ENCODE peak calls at places on chromosomes 12 and 14, in five cellular contexts. One of them, this sample, is unnamed.

GRCh38 chr12:57138526-57139272 is 8.7 kb downstream of the LRP1-AS start:
- DNase-seq in fibroblast of mammary gland: peak
- DNase-seq in kidney epithelial cell: no peak
- DNase-seq in fibroblast of villous mesenchyme: peak
- DNase-seq in HFF-Myc: no peak
- DNase-seq in this sample: no peak

GRCh38 chr14:60508363-60508706 is 611 bp upstream of the SIX6 start:
- DNase-seq in fibroblast of mammary gland: no peak
- DNase-seq in HFF-Myc: no peak
- DNase-seq in kidney epithelial cell: no peak
- DNase-seq in fibroblast of villous mesenchyme: no peak
- DNase-seq in this sample: no peak

GRCh38 chr12:122980192-122981035 is at the start of gene ARL6IP4:
- DNase-seq in fibroblast of mammary gland: peak
- DNase-seq in kidney epithelial cell: no peak
- DNase-seq in fibroblast of villous mesenchyme: peak
- DNase-seq in HFF-Myc: no peak
- DNase-seq in this sample: peak

GRCh38 chr14:61184117-61184516 is 97.0 kb downstream of the TMEM30B start:
- DNase-seq in fibroblast of villous mesenchyme: peak
- DNase-seq in kidney epithelial cell: peak
- DNase-seq in fibroblast of mammary gland: peak
- DNase-seq in HFF-Myc: peak
- DNase-seq in this sample: peak

GRCh38 chr12:133058203-133059125 is 21.2 kb downstream of the ZNF84 start:
- DNase-seq in kidney epithelial cell: no peak
- DNase-seq in fibroblast of villous mesenchyme: peak
- DNase-seq in HFF-Myc: no peak
- DNase-seq in fibroblast of mammary gland: peak
- DNase-seq in this sample: peak

GRCh38 chr14:101459392-101459900 is 101.8 kb upstream of the DIO3 start:
- DNase-seq in fibroblast of mammary gland: no peak
- DNase-seq in kidney epithelial cell: no peak
- DNase-seq in fibroblast of villous mesenchyme: no peak
- DNase-seq in HFF-Myc: no peak
- DNase-seq in this sample: no peak

GRCh38 chr12:121453022-121453360 is 53.1 kb downstream of the RNF34 start:
- DNase-seq in fibroblast of mammary gland: no peak
- DNase-seq in HFF-Myc: no peak
- DNase-seq in kidney epithelial cell: no peak
- DNase-seq in fibroblast of villous mesenchyme: no peak
- DNase-seq in this sample: no peak

GRCh38 chr12:65023485-65023884 is 97.6 kb downstream of the WIF1 start:
- DNase-seq in kidney epithelial cell: no peak
- DNase-seq in fibroblast of mammary gland: no peak
- DNase-seq in fibroblast of villous mesenchyme: no peak
- DNase-seq in HFF-Myc: no peak
- DNase-seq in this sample: no peak

GRCh38 chr12:19775241-19775640 is 335.9 kb downstream of the AEBP2 start:
- DNase-seq in HFF-Myc: no peak
- DNase-seq in fibroblast of mammary gland: no peak
- DNase-seq in kidney epithelial cell: no peak
- DNase-seq in fibroblast of villous mesenchyme: peak
- DNase-seq in this sample: no peak

GRCh38 chr12:85186236-85186635 is 93.8 kb upstream of the ALX1 start:
- DNase-seq in HFF-Myc: no peak
- DNase-seq in fibroblast of villous mesenchyme: no peak
- DNase-seq in kidney epithelial cell: no peak
- DNase-seq in fibroblast of mammary gland: no peak
- DNase-seq in this sample: no peak

GRCh38 chr14:84042992-84043391 is 1487.0 kb upstream of the FLRT2 start:
- DNase-seq in HFF-Myc: no peak
- DNase-seq in fibroblast of mammary gland: no peak
- DNase-seq in kidney epithelial cell: no peak
- DNase-seq in fibroblast of villous mesenchyme: no peak
- DNase-seq in this sample: no peak

GRCh38 chr14:28344381-28344780 is 422.2 kb upstream of the FOXG1 start:
- DNase-seq in fibroblast of mammary gland: peak
- DNase-seq in HFF-Myc: no peak
- DNase-seq in kidney epithelial cell: peak
- DNase-seq in fibroblast of villous mesenchyme: no peak
- DNase-seq in this sample: peak

GRCh38 chr12:17358850-17359249 is 731.1 kb downstream of the RERGL start:
- DNase-seq in HFF-Myc: no peak
- DNase-seq in kidney epithelial cell: no peak
- DNase-seq in fibroblast of villous mesenchyme: no peak
- DNase-seq in fibroblast of mammary gland: no peak
- DNase-seq in this sample: no peak

GRCh38 chr12:22283006-22283506 is 51.5 kb downstream of the ST8SIA1 start:
- DNase-seq in fibroblast of mammary gland: peak
- DNase-seq in kidney epithelial cell: no peak
- DNase-seq in HFF-Myc: peak
- DNase-seq in fibroblast of villous mesenchyme: peak
- DNase-seq in this sample: peak

DNA sequence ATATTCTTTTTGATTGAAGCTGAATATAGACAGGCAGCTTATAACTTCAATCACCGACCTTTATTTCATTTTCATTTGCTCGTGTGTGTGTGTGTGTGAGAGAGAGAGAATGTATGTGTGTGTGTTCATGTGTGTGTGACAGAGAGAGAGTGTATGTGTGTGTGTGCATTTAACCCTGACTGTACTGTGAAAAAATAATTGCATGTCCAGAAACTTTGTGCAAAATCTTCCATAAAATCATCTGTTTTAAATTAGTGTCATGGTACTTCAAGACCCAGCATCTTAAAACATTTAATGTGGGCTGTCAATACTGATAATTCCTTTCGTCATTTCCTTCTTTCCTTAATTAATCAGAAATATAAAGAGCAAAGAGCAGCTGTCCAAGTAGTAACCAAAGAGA is 1.6 kb downstream of the DCN start:
- DNase-seq in kidney epithelial cell: no peak
- DNase-seq in HFF-Myc: no peak
- DNase-seq in fibroblast of mammary gland: peak
- DNase-seq in fibroblast of villous mesenchyme: no peak
- DNase-seq in this sample: peak
- H3K4me3 ChIP-seq in kidney epithelial cell: peak
- H3K4me3 ChIP-seq in HFF-Myc: peak
- H3K4me3 ChIP-seq in fibroblast of mammary gland: peak
- H3K4me3 ChIP-seq in fibroblast of villous mesenchyme: peak
- H3K4me3 ChIP-seq in this sample: peak

GRCh38 chr12:52715416-52715815 is 12.1 kb upstream of the KRT77 start:
- DNase-seq in kidney epithelial cell: no peak
- DNase-seq in HFF-Myc: no peak
- DNase-seq in fibroblast of villous mesenchyme: no peak
- DNase-seq in fibroblast of mammary gland: no peak
- DNase-seq in this sample: no peak
- TF ChIP-seq CTCF in kidney epithelial cell: peak
- TF ChIP-seq CTCF in HFF-Myc: no peak
- TF ChIP-seq CTCF in fibroblast of villous mesenchyme: no peak
- TF ChIP-seq CTCF in fibroblast of mammary gland: no peak
- TF ChIP-seq CTCF in this sample: no peak

GRCh38 chr12:104694161-104694560 is 237.4 kb downstream of the CHST11 start:
- DNase-seq in fibroblast of villous mesenchyme: no peak
- DNase-seq in kidney epithelial cell: no peak
- DNase-seq in HFF-Myc: no peak
- DNase-seq in fibroblast of mammary gland: no peak
- DNase-seq in this sample: peak

GRCh38 chr12:104693493-104693892 is 236.7 kb downstream of the CHST11 start:
- DNase-seq in kidney epithelial cell: no peak
- DNase-seq in HFF-Myc: no peak
- DNase-seq in fibroblast of villous mesenchyme: no peak
- DNase-seq in fibroblast of mammary gland: no peak
- DNase-seq in this sample: no peak

GRCh38 chr12:104694711-104695110 is 238.0 kb downstream of the CHST11 start:
- DNase-seq in fibroblast of mammary gland: peak
- DNase-seq in HFF-Myc: no peak
- DNase-seq in kidney epithelial cell: no peak
- DNase-seq in fibroblast of villous mesenchyme: no peak
- DNase-seq in this sample: no peak

GRCh38 chr12:104697186-104697585 is 240.4 kb downstream of the CHST11 start:
- DNase-seq in HFF-Myc: no peak
- DNase-seq in fibroblast of villous mesenchyme: no peak
- DNase-seq in fibroblast of mammary gland: peak
- DNase-seq in kidney epithelial cell: no peak
- DNase-seq in this sample: no peak

DNA sequence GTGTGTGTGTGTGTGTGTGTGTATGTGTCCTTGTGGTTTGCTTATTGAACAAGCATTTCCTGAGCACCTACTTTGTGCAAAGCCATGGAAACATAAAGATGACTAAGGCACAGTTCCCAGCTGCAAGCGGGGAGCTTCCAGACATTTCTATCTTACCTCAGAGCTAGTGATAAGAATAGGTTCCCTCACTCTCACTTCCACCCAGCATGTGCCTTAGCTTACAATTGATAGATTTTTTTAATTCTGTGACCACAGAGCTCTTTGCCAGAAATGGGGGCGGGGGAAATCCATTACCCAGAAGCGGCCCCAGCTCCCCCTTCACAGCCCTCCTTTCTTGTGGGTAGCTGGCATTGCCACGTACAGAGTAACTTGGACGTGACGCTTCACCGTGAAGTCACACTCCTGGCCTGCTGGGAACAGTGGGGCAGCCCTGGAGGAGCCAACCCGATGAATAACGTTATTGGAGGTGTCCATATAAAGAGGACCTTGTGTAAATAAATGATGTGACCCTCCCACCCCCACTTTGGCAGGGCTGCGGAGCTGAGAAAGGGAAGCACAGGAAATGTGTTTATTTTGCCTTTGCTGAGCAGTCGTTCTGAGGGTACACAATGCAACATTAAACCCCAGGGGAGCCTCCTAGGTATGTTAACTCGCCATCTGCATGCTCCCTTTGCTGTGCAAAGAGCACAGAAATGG is 238.9 kb downstream of the CHST11 start:
- DNase-seq in fibroblast of villous mesenchyme: no peak
- DNase-seq in kidney epithelial cell: peak
- DNase-seq in HFF-Myc: no peak
- DNase-seq in fibroblast of mammary gland: peak
- DNase-seq in this sample: peak
- H3K4me3 ChIP-seq in fibroblast of villous mesenchyme: no peak
- H3K4me3 ChIP-seq in kidney epithelial cell: no peak
- H3K4me3 ChIP-seq in HFF-Myc: no peak
- H3K4me3 ChIP-seq in fibroblast of mammary gland: no peak
- H3K4me3 ChIP-seq in this sample: peak

GRCh38 chr14:96051642-96052540 is 12.7 kb downstream of the C14orf132 start:
- DNase-seq in HFF-Myc: no peak
- DNase-seq in fibroblast of mammary gland: no peak
- DNase-seq in fibroblast of villous mesenchyme: no peak
- DNase-seq in kidney epithelial cell: no peak
- DNase-seq in this sample: no peak
- TF ChIP-seq CTCF in HFF-Myc: peak
- TF ChIP-seq CTCF in fibroblast of mammary gland: peak
- TF ChIP-seq CTCF in fibroblast of villous mesenchyme: peak
- TF ChIP-seq CTCF in kidney epithelial cell: no peak
- TF ChIP-seq CTCF in this sample: peak

GRCh38 chr14:32432813-32433538 is 103.9 kb downstream of the AKAP6 start:
- DNase-seq in fibroblast of mammary gland: no peak
- DNase-seq in fibroblast of villous mesenchyme: peak
- DNase-seq in HFF-Myc: no peak
- DNase-seq in kidney epithelial cell: no peak
- DNase-seq in this sample: no peak
- H3K4me3 ChIP-seq in fibroblast of mammary gland: no peak
- H3K4me3 ChIP-seq in fibroblast of villous mesenchyme: no peak
- H3K4me3 ChIP-seq in HFF-Myc: no peak
- H3K4me3 ChIP-seq in kidney epithelial cell: no peak
- H3K4me3 ChIP-seq in this sample: no peak

DNA sequence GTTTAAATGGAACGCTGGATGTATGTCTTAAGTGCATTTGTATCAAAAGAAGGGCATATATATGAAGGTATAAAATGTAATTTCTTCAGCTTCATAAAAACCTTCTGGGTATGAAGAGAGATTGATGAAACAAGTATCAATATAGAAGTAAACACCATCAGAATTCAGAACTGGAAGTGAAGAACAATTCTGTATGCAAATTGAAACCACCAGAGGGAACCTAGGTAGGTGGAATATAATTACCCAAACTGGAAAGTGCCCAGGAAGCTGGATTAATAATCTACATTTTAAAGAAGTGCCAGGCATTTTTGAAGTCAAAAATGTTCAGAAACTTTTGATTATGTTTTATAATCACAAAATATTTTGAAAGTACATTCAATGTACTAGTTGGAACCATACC is 336.2 kb upstream of the GARIN6 start:
- DNase-seq in kidney epithelial cell: no peak
- DNase-seq in fibroblast of villous mesenchyme: no peak
- DNase-seq in HFF-Myc: no peak
- DNase-seq in fibroblast of mammary gland: no peak
- DNase-seq in this sample: no peak
- TF ChIP-seq CTCF in kidney epithelial cell: no peak
- TF ChIP-seq CTCF in fibroblast of villous mesenchyme: no peak
- TF ChIP-seq CTCF in HFF-Myc: no peak
- TF ChIP-seq CTCF in fibroblast of mammary gland: no peak
- TF ChIP-seq CTCF in this sample: no peak

DNA sequence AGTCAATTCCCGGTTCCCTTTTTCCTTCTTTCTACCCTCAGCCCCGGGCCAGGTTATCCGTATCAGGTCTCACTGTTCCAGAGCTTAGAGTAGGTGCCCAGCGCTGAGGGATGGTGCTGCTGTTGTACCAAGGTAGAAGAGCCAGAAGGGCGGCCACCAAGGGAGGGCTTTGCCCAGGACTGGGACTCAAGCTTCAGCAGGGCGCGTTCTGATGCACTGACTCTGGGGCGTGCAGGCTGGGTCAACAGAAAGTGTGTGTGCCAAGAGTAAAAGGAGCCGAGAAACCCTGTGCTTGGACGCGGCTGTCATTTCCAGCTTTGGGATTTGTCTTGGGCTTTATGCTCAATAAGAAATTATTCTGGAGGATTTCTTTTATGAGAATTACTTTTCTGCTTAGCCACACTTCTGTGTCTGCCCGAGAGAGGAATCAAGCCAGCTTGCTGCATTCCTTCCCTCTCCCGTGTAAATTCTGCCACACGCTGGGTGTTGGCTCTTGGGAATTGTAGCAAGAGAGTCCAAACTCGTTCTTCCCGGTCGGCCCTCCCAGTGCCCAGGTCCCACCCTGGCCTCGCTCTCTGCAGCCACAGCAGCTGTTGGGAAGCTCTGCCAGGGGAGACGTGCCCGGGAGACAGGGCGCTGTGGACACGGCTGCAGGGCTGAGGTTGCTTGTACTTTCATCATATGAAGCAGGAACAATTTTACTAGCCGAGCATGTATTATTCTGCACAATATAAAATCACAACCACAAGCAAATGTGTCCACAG is 98.0 kb downstream of the FBXL14 start:
- DNase-seq in kidney epithelial cell: no peak
- DNase-seq in fibroblast of mammary gland: no peak
- DNase-seq in fibroblast of villous mesenchyme: peak
- DNase-seq in HFF-Myc: no peak
- DNase-seq in this sample: peak
- H3K4me3 ChIP-seq in kidney epithelial cell: no peak
- H3K4me3 ChIP-seq in fibroblast of mammary gland: no peak
- H3K4me3 ChIP-seq in fibroblast of villous mesenchyme: no peak
- H3K4me3 ChIP-seq in HFF-Myc: no peak
- H3K4me3 ChIP-seq in this sample: no peak

GRCh38 chr12:41014643-41015020 is 173.5 kb upstream of the PDZRN4 start:
- DNase-seq in fibroblast of mammary gland: peak
- DNase-seq in kidney epithelial cell: peak
- DNase-seq in HFF-Myc: no peak
- DNase-seq in fibroblast of villous mesenchyme: no peak
- DNase-seq in this sample: peak

GRCh38 chr12:41013921-41014642 is 174.0 kb upstream of the PDZRN4 start:
- DNase-seq in HFF-Myc: no peak
- DNase-seq in fibroblast of mammary gland: peak
- DNase-seq in kidney epithelial cell: no peak
- DNase-seq in fibroblast of villous mesenchyme: peak
- DNase-seq in this sample: peak

GRCh38 chr12:41008472-41008871 is 179.6 kb upstream of the PDZRN4 start:
- DNase-seq in HFF-Myc: no peak
- DNase-seq in kidney epithelial cell: no peak
- DNase-seq in fibroblast of villous mesenchyme: no peak
- DNase-seq in fibroblast of mammary gland: peak
- DNase-seq in this sample: no peak

GRCh38 chr12:41011939-41012338 is 176.2 kb upstream of the PDZRN4 start:
- DNase-seq in kidney epithelial cell: no peak
- DNase-seq in HFF-Myc: no peak
- DNase-seq in fibroblast of villous mesenchyme: no peak
- DNase-seq in fibroblast of mammary gland: no peak
- DNase-seq in this sample: no peak
- TF ChIP-seq CTCF in kidney epithelial cell: no peak
- TF ChIP-seq CTCF in HFF-Myc: no peak
- TF ChIP-seq CTCF in fibroblast of villous mesenchyme: no peak
- TF ChIP-seq CTCF in fibroblast of mammary gland: peak
- TF ChIP-seq CTCF in this sample: no peak